ENCODE peak calls at places on chromosomes 2 and 18, in seven cellular contexts. X, R, Q, L, V, B and G are unnamed samples.
A peak's percentile ranks its signal among the peaks of the same experiment; 100 is the strongest.

GRCh38 chr2:122029456-122029855 is 274.0 kb downstream of the TSN start:
- DNase-seq in X (no peak), R (no peak), Q (no peak), L (no peak), V (no peak), B (no peak), G (no peak)

GRCh38 chr18:21831413-21831831 is 90.8 kb downstream of the MIB1 start:
- DNase-seq in X (no peak), R (no peak), Q (no peak), L (no peak), V (no peak), B (no peak), G (no peak)

GRCh38 chr18:77173274-77174030 is 40.9 kb upstream of the MBP start:
- DNase-seq in X (no peak), R (no peak), Q (no peak), L (no peak), V (no peak), B (no peak), G (no peak)

GRCh38 chr2:229922449-229923386 is at the start of gene FBXO36:
- DNase-seq in X (peak; percentile 94), R (peak; percentile 91), Q (peak; percentile 89), L (peak; percentile 85), V (peak; percentile 70), B (peak; percentile 87), G (peak; percentile 83)

GRCh38 chr2:236608308-236608564 is 38.6 kb downstream of the ACKR3 start:
- DNase-seq in X (no peak), R (no peak), Q (no peak), L (no peak), V (no peak), B (no peak), G (no peak)

GRCh38 chr2:134550566-134551164 is 168.1 kb downstream of the TMEM163 start:
- DNase-seq in X (no peak), R (no peak), Q (no peak), L (no peak), V (no peak), B (no peak), G (no peak)

GRCh38 chr18:55593888-55594287 is 5.9 kb upstream of the TCF4 start:
- DNase-seq in X (no peak), R (no peak), Q (no peak), L (no peak), V (no peak), B (no peak), G (no peak)

GRCh38 chr2:109479804-109480203 is 134.0 kb downstream of the SEPTIN10 start:
- DNase-seq in X (no peak), R (no peak), Q (no peak), L (no peak), V (no peak), B (no peak), G (no peak)

GRCh38 chr2:234981197-234982095 is 29.6 kb downstream of the SH3BP4 start:
- DNase-seq in X (peak; percentile 66), R (no peak), Q (no peak), L (peak; percentile 65), V (no peak), B (no peak), G (no peak)

GRCh38 chr18:8319798-8320477 is 289.3 kb upstream of the RAB12 start:
- DNase-seq in X (no peak), R (no peak), Q (no peak), L (no peak), V (no peak), B (no peak), G (no peak)

GRCh38 chr2:26537826-26538475 is 60.0 kb upstream of the OTOF start:
- DNase-seq in X (no peak), R (no peak), Q (no peak), L (no peak), V (no peak), B (no peak), G (no peak)

GRCh38 chr2:140808816-140809215 is 1322.0 kb downstream of the LRP1B start:
- DNase-seq in X (no peak), R (no peak), Q (no peak), L (no peak), V (no peak), B (no peak), G (no peak)

GRCh38 chr2:64857581-64858471 is 131.4 kb upstream of the SLC1A4 start:
- DNase-seq in X (peak; percentile 44), R (no peak), Q (peak; percentile 84), L (no peak), V (no peak), B (no peak), G (no peak)

GRCh38 chr18:75211721-75212625 is 1.4 kb downstream of the TSHZ1 start:
- DNase-seq in X (peak; percentile 64), R (peak; percentile 45), Q (peak; percentile 33), L (peak; percentile 49), V (no peak), B (peak; percentile 40), G (peak; percentile 42)

GRCh38 chr2:135657806-135658582 is 83.7 kb upstream of the UBXN4 start:
- DNase-seq in X (no peak), R (peak; percentile 49), Q (no peak), L (no peak), V (peak; percentile 19), B (no peak), G (no peak)

GRCh38 chr2:200944467-200945394 is 18.7 kb downstream of the ORC2 start:
- DNase-seq in X (peak; percentile 55), R (peak; percentile 68), Q (no peak), L (no peak), V (no peak), B (peak; percentile 53), G (no peak)

GRCh38 chr18:7937268-7937667 is 370.2 kb downstream of the PTPRM start:
- DNase-seq in X (no peak), R (no peak), Q (no peak), L (no peak), V (no peak), B (no peak), G (no peak)

GRCh38 chr18:41674466-41674865 is 280.6 kb upstream of the PIK3C3 start:
- DNase-seq in X (no peak), R (no peak), Q (no peak), L (no peak), V (no peak), B (no peak), G (no peak)

GRCh38 chr2:175012516-175012915 is 7.3 kb upstream of the CHN1 start:
- DNase-seq in X (no peak), R (no peak), Q (no peak), L (no peak), V (no peak), B (no peak), G (no peak)

GRCh38 chr18:75173125-75173432 is 35.9 kb downstream of the PTGR3 start:
- DNase-seq in X (no peak), R (no peak), Q (no peak), L (no peak), V (no peak), B (no peak), G (no peak)

GRCh38 chr18:76446746-76447267 is 48.2 kb downstream of the ZNF516 start:
- DNase-seq in X (no peak), R (no peak), Q (no peak), L (no peak), V (no peak), B (no peak), G (no peak)

GRCh38 chr2:23681356-23682140 is 245.4 kb downstream of the ATAD2B start:
- DNase-seq in X (no peak), R (no peak), Q (no peak), L (no peak), V (no peak), B (no peak), G (no peak)

GRCh38 chr2:240968731-240969624 is 29.4 kb upstream of the SNED1 start:
- DNase-seq in X (no peak), R (no peak), Q (peak; percentile 36), L (no peak), V (no peak), B (no peak), G (no peak)

GRCh38 chr18:3402962-3403585 is 46.9 kb upstream of the TGIF1 start:
- DNase-seq in X (no peak), R (no peak), Q (no peak), L (no peak), V (no peak), B (no peak), G (no peak)

GRCh38 chr18:23661735-23662308 is 889 bp downstream of the ANKRD29 start:
- DNase-seq in X (no peak), R (no peak), Q (no peak), L (no peak), V (no peak), B (no peak), G (no peak)

GRCh38 chr2:157439792-157440186 is 4.1 kb downstream of the CYTIP start:
- DNase-seq in X (peak; percentile 62), R (peak; percentile 58), Q (no peak), L (no peak), V (no peak), B (peak; percentile 27), G (no peak)